ENCODE peak calls at places on chromosomes 5 and 9, in eight cellular contexts. W is SK-N-SH, X is stomach, A is HL-60, N is Panc1, R is sigmoid colon, G is GM23338, D is HepG2. S is an unnamed sample.

GRCh38 chr5:149406203-149406978 is 27.3 kb upstream of the IL17B start:
- DNase-seq in W (peak; percentile 83), X (no peak), A (no peak), N (no peak), R (peak; percentile 99), G (peak; percentile 79), D (no peak), S (no peak)

GRCh38 chr5:14659821-14660607 is 4.5 kb upstream of the OTULIN start:
- DNase-seq in W (no peak), X (no peak), A (no peak), N (no peak), R (no peak), G (no peak), D (no peak), S (no peak)

GRCh38 chr5:181187500-181188213 is 17.3 kb downstream of the TRIM7 start:
- DNase-seq in W (peak; percentile 78), X (peak; percentile 73), A (peak; percentile 67), N (peak; percentile 95), R (peak; percentile 91), G (peak; percentile 85), D (peak; percentile 81), S (peak; percentile 56)

GRCh38 chr5:170266570-170267379 is 30.8 kb downstream of the LCP2 start:
- DNase-seq in W (no peak), X (no peak), A (no peak), N (no peak), R (no peak), G (no peak), D (no peak), S (no peak)

GRCh38 chr9:10062629-10063395 is 550.0 kb downstream of the PTPRD start:
- DNase-seq in W (no peak), X (no peak), A (no peak), N (no peak), R (no peak), G (no peak), D (no peak), S (no peak)

GRCh38 chr5:59241119-59241518 is 652.4 kb downstream of the PDE4D start:
- DNase-seq in W (no peak), X (no peak), A (no peak), N (no peak), R (no peak), G (no peak), D (no peak), S (no peak)

GRCh38 chr5:59768204-59769040 is 125.1 kb downstream of the PDE4D start:
- DNase-seq in W (peak; percentile 41), X (peak; percentile 76), A (no peak), N (no peak), R (peak; percentile 86), G (peak; percentile 81), D (peak; percentile 77), S (peak; percentile 63)

GRCh38 chr5:147168578-147169327 is 66.1 kb upstream of the STK32A start:
- DNase-seq in W (no peak), X (no peak), A (no peak), N (no peak), R (no peak), G (no peak), D (peak; percentile 77), S (no peak)

GRCh38 chr5:180639743-180640300 is 9.6 kb downstream of the FLT4 start:
- DNase-seq in W (peak; percentile 17), X (no peak), A (no peak), N (no peak), R (peak; percentile 68), G (no peak), D (no peak), S (peak; percentile 19)

GRCh38 chr9:134025606-134026541 is 593 bp downstream of the BRD3OS start:
- DNase-seq in W (peak; percentile 77), X (peak; percentile 31), A (peak; percentile 49), N (no peak), R (peak; percentile 78), G (peak; percentile 82), D (peak; percentile 36), S (peak; percentile 38)

GRCh38 chr9:21709464-21710058 is 92.9 kb upstream of the MTAP start:
- DNase-seq in W (peak; percentile 24), X (peak; percentile 72), A (peak; percentile 36), N (no peak), R (no peak), G (peak; percentile 89), D (peak; percentile 37), S (peak; percentile 60)

GRCh38 chr5:115297043-115297442 is 589 bp upstream of the CCDC112 start:
- DNase-seq in W (no peak), X (no peak), A (no peak), N (no peak), R (no peak), G (no peak), D (no peak), S (no peak)

GRCh38 chr5:15026944-15027343 is 155.4 kb upstream of the ANKH start:
- DNase-seq in W (no peak), X (no peak), A (no peak), N (no peak), R (no peak), G (peak; percentile 45), D (no peak), S (no peak)

GRCh38 chr9:95008151-95008771 is 281.8 kb downstream of the AOPEP start:
- DNase-seq in W (no peak), X (no peak), A (no peak), N (no peak), R (no peak), G (no peak), D (peak; percentile 86), S (peak; percentile 61)

GRCh38 chr5:133145436-133146143 is 93.8 kb downstream of the HSPA4 start:
- DNase-seq in W (no peak), X (no peak), A (no peak), N (no peak), R (no peak), G (no peak), D (no peak), S (no peak)
- TF ChIP-seq POLR2AphosphoS5 in W (no peak), X (no peak), A (no peak), N (no peak), R (no peak), G (no peak), D (no peak), S (no peak)

DNA sequence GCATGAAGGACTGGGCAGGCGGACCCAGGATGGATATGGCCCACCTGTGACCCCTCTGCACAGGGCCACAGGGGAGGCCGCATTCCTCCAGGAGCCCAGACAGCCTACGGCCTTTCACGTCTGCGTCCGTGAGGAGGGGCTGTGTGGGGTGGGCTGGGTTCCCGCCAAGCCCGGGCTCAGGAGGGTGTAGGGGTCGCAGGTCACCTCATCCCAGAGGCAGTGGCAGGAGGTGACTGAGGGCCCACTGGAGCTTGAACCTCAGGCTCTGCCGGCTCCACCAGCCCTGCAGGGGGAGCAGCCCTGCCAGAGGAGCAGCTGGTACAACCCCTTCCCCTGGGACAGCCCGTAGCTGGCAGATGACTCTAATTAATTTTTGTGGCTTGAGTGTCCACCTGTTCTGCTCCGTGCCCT is 40.7 kb upstream of the CACNA1B start:
- DNase-seq in W (no peak), X (no peak), A (no peak), N (no peak), R (peak; percentile 52), G (peak; percentile 49), D (no peak), S (no peak)
- TF ChIP-seq CTCF in W (no peak), X (no peak), A (no peak), N (no peak), R (no peak), G (peak; percentile 34), D (no peak), S (no peak)

DNA sequence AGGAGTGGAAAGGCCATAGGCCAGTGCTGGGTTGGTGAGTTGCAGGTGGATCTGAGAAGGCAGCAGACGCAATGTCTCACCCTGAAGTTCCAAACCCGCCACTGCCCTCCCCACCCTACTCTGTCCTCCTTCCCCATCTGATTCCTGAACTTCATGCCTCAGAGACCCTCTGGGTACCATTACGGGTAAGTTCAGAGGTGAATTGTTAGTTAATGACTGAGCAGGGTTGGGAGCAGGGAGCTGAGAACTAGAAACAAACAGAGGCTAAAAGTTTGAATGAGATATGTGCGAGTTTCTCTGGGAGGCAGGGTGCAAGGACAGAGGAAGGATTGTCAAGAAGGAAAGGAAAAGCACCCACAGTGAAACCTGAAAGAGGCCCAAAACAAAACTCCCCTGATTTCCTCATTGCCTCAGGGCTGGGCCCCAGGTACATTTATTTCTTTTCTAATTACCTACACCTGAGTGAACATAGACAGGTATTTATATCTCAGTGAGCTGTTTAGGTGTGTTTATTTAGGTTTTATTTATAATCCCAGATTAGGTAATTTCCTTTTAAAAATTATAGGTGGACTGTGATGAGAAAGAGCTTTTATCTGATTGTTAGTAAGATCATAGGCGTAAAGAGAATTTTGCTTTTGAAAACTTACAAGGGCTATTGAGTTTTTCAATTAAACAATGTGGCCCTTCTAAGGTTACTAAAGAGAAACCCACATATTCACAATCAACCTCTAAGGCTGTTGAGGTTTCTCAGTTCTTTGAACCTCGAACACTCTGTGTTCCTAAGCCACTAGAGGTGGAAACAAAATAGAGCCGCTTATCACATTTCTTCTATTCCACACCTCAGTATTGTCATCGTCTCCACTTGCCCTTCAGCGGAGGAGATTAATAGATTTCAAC is 344.9 kb downstream of the ZNF608 start:
- DNase-seq in W (no peak), X (no peak), A (no peak), N (no peak), R (no peak), G (no peak), D (no peak), S (no peak)
- H3K27ac ChIP-seq in W (no peak overlapping the region), X (no peak overlapping the region), A (no peak overlapping the region), N (peak overlapping the region; percentile 30), R (peak overlapping the region; percentile 27), G (no peak overlapping the region), D (no peak overlapping the region), S (peak overlapping the region; percentile 52)

GRCh38 chr5:83306572-83307241 is 164.8 kb upstream of the VCAN start:
- DNase-seq in W (no peak), X (peak; percentile 29), A (peak; percentile 66), N (no peak), R (peak; percentile 76), G (no peak), D (no peak), S (peak; percentile 81)
- TF ChIP-seq POLR2AphosphoS5 in W (peak; percentile 16), X (no peak), A (no peak), N (no peak), R (peak; percentile 40), G (no peak), D (no peak), S (peak; percentile 74)

DNA sequence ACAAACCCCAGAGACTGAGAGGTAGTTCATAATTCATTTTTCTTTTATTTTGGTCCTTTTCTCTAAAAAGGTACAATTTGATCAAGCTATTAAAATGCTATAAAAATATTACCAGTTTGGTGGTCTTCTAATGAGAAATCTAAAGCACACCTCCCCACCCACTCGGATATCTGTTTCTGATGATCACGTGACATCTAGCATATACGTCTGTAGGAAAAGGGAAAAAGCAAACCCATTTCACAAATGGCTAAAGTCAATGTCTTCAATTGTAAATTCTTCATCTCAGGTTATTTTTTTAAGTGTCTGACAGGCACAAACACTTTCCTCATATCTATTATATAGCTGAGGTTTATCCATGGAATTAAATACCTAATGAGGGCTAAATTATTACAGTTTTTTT is 18.9 kb downstream of the ZNF354A start:
- DNase-seq in W (no peak), X (no peak), A (no peak), N (no peak), R (no peak), G (no peak), D (no peak), S (no peak)
- TF ChIP-seq CTCF in W (no peak), X (no peak), A (no peak), N (no peak), R (no peak), G (no peak), D (no peak), S (no peak)

S was measured in upper lobe of left lung.